ENCODE peak calls at places on chromosomes 11 and 22, in nine cellular contexts. J is mucosa of descending colon; P is naive thymus-derived CD8-positive, alpha-beta T cell; X is T1000; Y is choroid plexus epithelial cell; Q is AG08395; K is T-cell; D is stimulated activated CD4-positive, alpha-beta T cell treated with anti-CD3 and anti-CD28 coated beads, Interleukin-4, amount 100 ng/mL, for 48 hours; M is NCI-H82. B is an unnamed sample.
A peak's percentile ranks its signal among the peaks of the same experiment; 100 is the strongest.

GRCh38 chr22:46770726-46771125 is 8.3 kb downstream of the TBC1D22A start:
- DNase-seq in J (no peak), P (no peak), X (no peak), Y (no peak), Q (no peak), K (no peak), D (no peak), M (no peak), B (no peak)

GRCh38 chr11:2431395-2431794 is 12.9 kb downstream of the TRPM5 start:
- DNase-seq in J (no peak), P (no peak), X (no peak), Y (no peak), Q (no peak), K (no peak), D (no peak), M (no peak), B (no peak)

GRCh38 chr11:35163707-35164496 is 24.9 kb downstream of the CD44 start:
- DNase-seq in J (peak; percentile 51), P (no peak), X (no peak), Y (peak; percentile 63), Q (no peak), K (peak; percentile 52), D (no peak), M (peak; percentile 46), B (no peak)

GRCh38 chr11:79243412-79244174 is 197.2 kb downstream of the TENM4 start:
- DNase-seq in J (no peak), P (no peak), X (peak; percentile 31), Y (peak; percentile 62), Q (no peak), K (no peak), D (no peak), M (no peak), B (no peak)

GRCh38 chr22:37534445-37534844 is 15.2 kb upstream of the CARD10 start:
- DNase-seq in J (no peak), P (no peak), X (no peak), Y (no peak), Q (no peak), K (no peak), D (no peak), M (peak; percentile 22), B (no peak)

GRCh38 chr11:72297828-72298227 is 53.9 kb upstream of the PHOX2A start:
- DNase-seq in J (no peak), P (no peak), X (no peak), Y (no peak), Q (no peak), K (no peak), D (no peak), M (no peak), B (no peak)

GRCh38 chr11:57340228-57340627 is 2.1 kb downstream of the P2RX3 start:
- DNase-seq in J (no peak), P (no peak), X (no peak), Y (peak; percentile 26), Q (no peak), K (no peak), D (no peak), M (peak; percentile 91), B (no peak)

GRCh38 chr11:3609416-3610265 is 32.2 kb downstream of the ART5 start:
- DNase-seq in J (peak; percentile 74), P (no peak), X (no peak), Y (peak; percentile 65), Q (peak; percentile 64), K (no peak), D (peak; percentile 6), M (peak; percentile 57), B (no peak)

GRCh38 chr11:133833899-133834296 is 11.4 kb downstream of the SPATA19 start:
- DNase-seq in J (no peak), P (no peak), X (no peak), Y (no peak), Q (no peak), K (no peak), D (no peak), M (no peak), B (no peak)

GRCh38 chr11:59336931-59337330 is 21.8 kb upstream of the OR5AN1 start:
- DNase-seq in J (no peak), P (no peak), X (no peak), Y (no peak), Q (no peak), K (no peak), D (no peak), M (no peak), B (no peak)

GRCh38 chr22:44870021-44870420 is 117.6 kb downstream of the ARHGAP8 start:
- DNase-seq in J (no peak), P (no peak), X (no peak), Y (peak; percentile 2), Q (no peak), K (no peak), D (no peak), M (peak; percentile 86), B (no peak)

GRCh38 chr22:49216579-49216978 is 611.1 kb downstream of the BRD1 start:
- DNase-seq in J (no peak), P (no peak), X (no peak), Y (no peak), Q (no peak), K (no peak), D (no peak), M (no peak), B (no peak)

GRCh38 chr11:15697437-15698236 is 582.9 kb downstream of the INSC start:
- DNase-seq in J (no peak), P (no peak), X (no peak), Y (no peak), Q (no peak), K (no peak), D (no peak), M (no peak), B (no peak)

GRCh38 chr11:94199367-94200130 is 70.9 kb downstream of the PANX1 start:
- DNase-seq in J (no peak), P (no peak), X (no peak), Y (no peak), Q (peak; percentile 20), K (no peak), D (no peak), M (peak; percentile 34), B (no peak)